ENCODE peak calls at places on chromosomes 5 and 9, in four cellular contexts. One of them, this sample, is unnamed.

GRCh38 chr5:1374680-1375055 is 29.8 kb upstream of the CLPTM1L start:
- DNase-seq in A549: no peak
- DNase-seq in GM23248: peak; percentile 82
- DNase-seq in neural progenitor cell: no peak
- DNase-seq in this sample: peak; percentile 68

GRCh38 chr9:89779816-89780215 is 175.0 kb downstream of the GADD45G start:
- DNase-seq in A549: no peak
- DNase-seq in GM23248: no peak
- DNase-seq in neural progenitor cell: no peak
- DNase-seq in this sample: no peak

GRCh38 chr5:175290379-175290778 is 153.6 kb downstream of the DRD1 start:
- DNase-seq in A549: no peak
- DNase-seq in GM23248: no peak
- DNase-seq in neural progenitor cell: no peak
- DNase-seq in this sample: no peak

GRCh38 chr5:115586525-115587146 is 15.6 kb downstream of the TICAM2 start:
- DNase-seq in A549: peak; percentile 14
- DNase-seq in GM23248: peak; percentile 77
- DNase-seq in neural progenitor cell: peak; percentile 31
- DNase-seq in this sample: no peak

GRCh38 chr9:10403283-10403682 is 209.5 kb downstream of the PTPRD start:
- DNase-seq in A549: no peak
- DNase-seq in GM23248: no peak
- DNase-seq in neural progenitor cell: no peak
- DNase-seq in this sample: no peak

GRCh38 chr9:137457406-137458193 is 1.5 kb downstream of the NSMF start:
- DNase-seq in A549: no peak
- DNase-seq in GM23248: no peak
- DNase-seq in neural progenitor cell: no peak
- DNase-seq in this sample: peak; percentile 66

GRCh38 chr9:130446111-130446861 is 1.5 kb downstream of the ASS1 start:
- DNase-seq in A549: no peak
- DNase-seq in GM23248: peak; percentile 97
- DNase-seq in neural progenitor cell: peak; percentile 64
- DNase-seq in this sample: peak; percentile 99

GRCh38 chr5:133595465-133595864 is 16.9 kb downstream of the FSTL4 start:
- DNase-seq in A549: no peak
- DNase-seq in GM23248: no peak
- DNase-seq in neural progenitor cell: no peak
- DNase-seq in this sample: no peak

GRCh38 chr9:37639109-37639748 is 11.5 kb upstream of the FRMPD1 start:
- DNase-seq in A549: no peak
- DNase-seq in GM23248: peak; percentile 55
- DNase-seq in neural progenitor cell: no peak
- DNase-seq in this sample: no peak

GRCh38 chr5:103006921-103007320 is 113.0 kb downstream of the GIN1 start:
- DNase-seq in A549: no peak
- DNase-seq in GM23248: no peak
- DNase-seq in neural progenitor cell: no peak
- DNase-seq in this sample: no peak

GRCh38 chr9:4048441-4048840 is 251.4 kb downstream of the GLIS3 start:
- DNase-seq in A549: peak; percentile 10
- DNase-seq in GM23248: peak; percentile 52
- DNase-seq in neural progenitor cell: peak; percentile 50
- DNase-seq in this sample: no peak

GRCh38 chr9:13586726-13587392 is 307.4 kb upstream of the MPDZ start:
- DNase-seq in A549: no peak
- DNase-seq in GM23248: no peak
- DNase-seq in neural progenitor cell: no peak
- DNase-seq in this sample: no peak

GRCh38 chr5:158154226-158155005 is 295.5 kb upstream of the CLINT1 start:
- DNase-seq in A549: no peak
- DNase-seq in GM23248: peak; percentile 90
- DNase-seq in neural progenitor cell: no peak
- DNase-seq in this sample: peak; percentile 84

GRCh38 chr9:28056466-28056865 is 483.2 kb upstream of the C9orf72 start:
- DNase-seq in A549: no peak
- DNase-seq in GM23248: no peak
- DNase-seq in neural progenitor cell: no peak
- DNase-seq in this sample: no peak

GRCh38 chr5:56516936-56517521 is 283.9 kb upstream of the ANKRD55 start:
- DNase-seq in A549: no peak
- DNase-seq in GM23248: peak; percentile 29
- DNase-seq in neural progenitor cell: no peak
- DNase-seq in this sample: no peak

GRCh38 chr5:58411372-58411771 is 48.5 kb downstream of the PLK2 start:
- DNase-seq in A549: no peak
- DNase-seq in GM23248: peak; percentile 4
- DNase-seq in neural progenitor cell: no peak
- DNase-seq in this sample: no peak

GRCh38 chr5:102733534-102733933 is 21.6 kb upstream of the PAM start:
- DNase-seq in A549: no peak
- DNase-seq in GM23248: no peak
- DNase-seq in neural progenitor cell: no peak
- DNase-seq in this sample: no peak

GRCh38 chr5:65672787-65673186 is 48.0 kb downstream of the SHLD3 start:
- DNase-seq in A549: no peak
- DNase-seq in GM23248: peak; percentile 74
- DNase-seq in neural progenitor cell: no peak
- DNase-seq in this sample: peak; percentile 73

DNA sequence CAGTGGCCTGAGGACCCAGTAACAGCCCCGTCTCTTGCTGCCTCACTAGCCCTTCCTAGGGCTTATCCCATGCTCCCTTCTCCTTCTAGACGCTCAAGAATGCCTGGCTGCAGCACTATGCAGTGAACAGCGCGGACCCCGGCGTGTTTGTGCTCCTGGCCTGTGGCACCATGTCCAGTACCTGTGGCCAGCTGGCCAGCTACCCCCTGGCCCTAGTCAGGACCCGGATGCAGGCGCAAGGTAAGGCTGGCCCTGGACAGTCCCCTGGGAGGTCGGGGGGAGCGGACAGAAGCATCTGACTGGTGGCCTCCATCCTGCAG is 20.6 kb downstream of the PTGES2 start:
- DNase-seq in A549: no peak
- DNase-seq in GM23248: no peak
- DNase-seq in neural progenitor cell: no peak
- DNase-seq in this sample: peak; percentile 83
- H3K4me1 ChIP-seq in A549: no peaks in the 10 kb centered on the region
- H3K4me1 ChIP-seq in GM23248: no peaks in the 10 kb centered on the region
- H3K4me1 ChIP-seq in neural progenitor cell: no peaks in the 10 kb centered on the region
- H3K4me1 ChIP-seq in this sample: no peaks in the 10 kb centered on the region

GRCh38 chr5:32170303-32171170 is 3.6 kb downstream of the GOLPH3 start:
- DNase-seq in A549: no peak
- DNase-seq in GM23248: peak; percentile 89
- DNase-seq in neural progenitor cell: no peak
- DNase-seq in this sample: peak; percentile 51
- H3K4me1 ChIP-seq in A549: peaks cover 37% of the 10 kb centered on the region
- H3K4me1 ChIP-seq in GM23248: peaks cover 32% of the 10 kb centered on the region
- H3K4me1 ChIP-seq in neural progenitor cell: peaks cover 4% of the 10 kb centered on the region
- H3K4me1 ChIP-seq in this sample: peaks cover 25% of the 10 kb centered on the region

GRCh38 chr5:124238350-124238749 is 508.1 kb downstream of the ZNF608 start:
- DNase-seq in A549: no peak
- DNase-seq in GM23248: no peak
- DNase-seq in neural progenitor cell: no peak
- DNase-seq in this sample: no peak

GRCh38 chr5:124234022-124234899 is 512.2 kb downstream of the ZNF608 start:
- DNase-seq in A549: no peak
- DNase-seq in GM23248: no peak
- DNase-seq in neural progenitor cell: no peak
- DNase-seq in this sample: no peak

GRCh38 chr5:124235031-124235562 is 511.3 kb downstream of the ZNF608 start:
- DNase-seq in A549: no peak
- DNase-seq in GM23248: no peak
- DNase-seq in neural progenitor cell: no peak
- DNase-seq in this sample: no peak

GRCh38 chr5:124236366-124237231 is 509.8 kb downstream of the ZNF608 start:
- DNase-seq in A549: no peak
- DNase-seq in GM23248: peak; percentile 4
- DNase-seq in neural progenitor cell: no peak
- DNase-seq in this sample: no peak

GRCh38 chr5:124235576-124235975 is 510.9 kb downstream of the ZNF608 start:
- DNase-seq in A549: no peak
- DNase-seq in GM23248: no peak
- DNase-seq in neural progenitor cell: no peak
- DNase-seq in this sample: no peak
- H3K4me1 ChIP-seq in A549: no peaks in the 10 kb centered on the region
- H3K4me1 ChIP-seq in GM23248: no peaks in the 10 kb centered on the region
- H3K4me1 ChIP-seq in neural progenitor cell: peaks cover 20% of the 10 kb centered on the region
- H3K4me1 ChIP-seq in this sample: no peaks in the 10 kb centered on the region

DNA sequence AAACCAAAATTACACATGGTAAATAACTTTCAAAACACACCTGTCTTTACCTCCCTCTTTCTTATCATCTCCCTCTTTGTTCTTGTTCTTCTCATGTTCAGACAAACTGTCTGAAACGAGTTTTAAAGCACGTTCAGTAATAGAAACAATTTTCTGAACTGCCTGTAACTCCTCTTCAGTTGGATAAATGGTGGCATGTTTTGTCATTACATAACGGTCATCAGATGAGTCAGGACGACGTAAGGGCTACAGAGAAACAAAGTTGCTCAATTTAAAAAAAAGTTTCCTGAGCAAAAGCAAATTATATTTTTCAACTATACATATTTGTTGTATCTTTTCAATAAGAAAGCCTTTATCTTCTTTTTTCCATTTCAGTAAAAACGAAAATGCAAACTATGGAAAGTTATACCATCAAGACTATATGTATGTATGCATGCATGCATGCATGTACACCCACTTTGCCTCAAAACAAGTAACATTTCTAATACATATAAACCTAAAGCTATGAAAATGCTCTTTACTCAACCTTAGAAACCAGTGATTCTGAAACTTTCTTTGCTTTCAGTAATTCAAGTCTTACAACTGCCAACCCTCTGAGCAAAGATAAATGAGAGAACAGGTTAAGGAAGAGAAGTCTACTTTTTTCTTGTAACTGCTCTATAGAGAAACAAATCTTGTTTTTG is 56.0 kb downstream of the ZFR start:
- DNase-seq in A549: no peak
- DNase-seq in GM23248: peak; percentile 86
- DNase-seq in neural progenitor cell: no peak
- DNase-seq in this sample: no peak
- H3K4me1 ChIP-seq in A549: peaks cover 33% of the 10 kb centered on the region
- H3K4me1 ChIP-seq in GM23248: peaks cover 39% of the 10 kb centered on the region
- H3K4me1 ChIP-seq in neural progenitor cell: peaks cover 8% of the 10 kb centered on the region
- H3K4me1 ChIP-seq in this sample: peaks cover 36% of the 10 kb centered on the region

GRCh38 chr9:122897969-122898368 is 7.2 kb downstream of the RC3H2 start:
- DNase-seq in A549: no peak
- DNase-seq in GM23248: peak; percentile 70
- DNase-seq in neural progenitor cell: no peak
- DNase-seq in this sample: peak; percentile 82

GRCh38 chr9:122904466-122904822 is 715 bp downstream of the RC3H2 start:
- DNase-seq in A549: peak; percentile 31
- DNase-seq in GM23248: peak; percentile 65
- DNase-seq in neural progenitor cell: peak; percentile 86
- DNase-seq in this sample: peak; percentile 52

GRCh38 chr9:122904823-122905710 is at the start of gene RC3H2:
- DNase-seq in A549: peak; percentile 94
- DNase-seq in GM23248: peak; percentile 100
- DNase-seq in neural progenitor cell: peak; percentile 99
- DNase-seq in this sample: peak; percentile 96

DNA sequence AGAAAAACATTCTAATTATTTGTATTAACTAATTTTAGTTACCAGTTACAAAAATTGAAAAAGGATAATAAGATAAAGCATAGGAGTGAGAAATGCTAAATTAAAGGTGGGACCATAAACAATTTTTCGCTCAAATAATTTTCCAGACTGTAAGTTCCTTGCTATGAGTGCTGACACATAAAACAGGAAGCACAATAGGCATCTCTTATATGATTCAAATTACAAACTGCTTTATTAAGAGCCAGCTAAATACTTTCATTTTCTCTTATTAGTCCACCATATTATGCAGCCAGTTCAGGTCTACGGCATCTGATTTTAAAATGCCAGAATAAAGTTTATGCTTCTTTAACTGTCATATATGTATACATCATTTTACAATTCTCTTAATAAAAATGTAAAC is 4.4 kb downstream of the RC3H2 start:
- DNase-seq in A549: no peak
- DNase-seq in GM23248: peak; percentile 58
- DNase-seq in neural progenitor cell: no peak
- DNase-seq in this sample: no peak
- H3K4me1 ChIP-seq in A549: peaks cover 35% of the 10 kb centered on the region
- H3K4me1 ChIP-seq in GM23248: peaks cover 41% of the 10 kb centered on the region
- H3K4me1 ChIP-seq in neural progenitor cell: peaks cover 13% of the 10 kb centered on the region
- H3K4me1 ChIP-seq in this sample: peaks cover 24% of the 10 kb centered on the region

GRCh38 chr5:151023651-151024050 is 3.3 kb downstream of the GPX3 start:
- DNase-seq in A549: no peak
- DNase-seq in GM23248: peak; percentile 38
- DNase-seq in neural progenitor cell: no peak
- DNase-seq in this sample: peak; percentile 95
- H3K4me1 ChIP-seq in A549: no peaks in the 10 kb centered on the region
- H3K4me1 ChIP-seq in GM23248: no peaks in the 10 kb centered on the region
- H3K4me1 ChIP-seq in neural progenitor cell: no peaks in the 10 kb centered on the region
- H3K4me1 ChIP-seq in this sample: peaks cover 37% of the 10 kb centered on the region

This sample was measured in osteoblast.